ENCODE peak calls at places on chromosomes 12 and 14, in eight cellular contexts. G is caudate nucleus; N is CD4-positive, alpha-beta memory T cell; D is left cardiac atrium; B is HS-27A; Q is non-pigmented ciliary epithelial cell; X is psoas muscle; O is heart right ventricle. A is an unnamed sample.

GRCh38 chr12:110102255-110102654 is 21.9 kb upstream of the IFT81 start:
- DNase-seq in D (peak; percentile 39), Q (no peak), O (no peak), G (no peak), B (peak; percentile 69), X (peak; percentile 50), N (peak; percentile 18), A (peak; percentile 87)

GRCh38 chr12:118190266-118190665 is 54.3 kb downstream of the PEBP1 start:
- DNase-seq in G (no peak), X (no peak), B (no peak), D (no peak), O (no peak), Q (no peak), N (no peak), A (peak; percentile 51)

GRCh38 chr12:69555461-69555860 is 29.8 kb upstream of the CCT2 start:
- DNase-seq in G (no peak), N (no peak), X (no peak), Q (peak; percentile 82), B (peak; percentile 83), O (no peak), D (no peak), A (peak; percentile 92)

GRCh38 chr14:65302571-65303184 is 109.9 kb upstream of the FUT8 start:
- DNase-seq in D (no peak), X (no peak), B (no peak), G (no peak), Q (no peak), O (no peak), N (no peak), A (no peak)

GRCh38 chr14:58760121-58760520 is 122.4 kb downstream of the DACT1 start:
- DNase-seq in Q (no peak), D (no peak), O (no peak), X (no peak), B (no peak), G (no peak), N (no peak), A (no peak)

GRCh38 chr14:56855891-56856461 is 45.7 kb upstream of the OTX2 start:
- DNase-seq in B (no peak), X (no peak), N (no peak), O (no peak), Q (no peak), D (no peak), G (no peak), A (no peak)

GRCh38 chr14:97318380-97318779 is 521.2 kb downstream of the VRK1 start:
- DNase-seq in B (no peak), O (no peak), Q (no peak), N (no peak), G (no peak), X (no peak), D (no peak), A (no peak)

GRCh38 chr14:75050852-75051555 is at the start of gene MLH3:
- DNase-seq in Q (no peak), O (peak; percentile 89), D (peak; percentile 90), X (peak; percentile 86), N (peak; percentile 79), B (peak; percentile 22), G (peak; percentile 47), A (peak; percentile 72)

GRCh38 chr12:114694436-114695304 is 10.7 kb upstream of the TBX3 start:
- DNase-seq in N (no peak), G (no peak), X (no peak), O (no peak), D (no peak), B (no peak), Q (no peak), A (no peak)

GRCh38 chr14:23416801-23417200 is 8.7 kb upstream of the MYH6 start:
- DNase-seq in X (no peak), D (no peak), O (no peak), G (no peak), B (no peak), N (no peak), Q (no peak), A (no peak)

GRCh38 chr12:52833922-52834726 is at the start of gene KRT79:
- DNase-seq in O (no peak), X (no peak), Q (no peak), N (no peak), D (no peak), B (no peak), G (no peak), A (no peak)

GRCh38 chr14:95143813-95144620 is 13.3 kb downstream of the DICER1 start:
- DNase-seq in D (no peak), Q (no peak), O (no peak), X (no peak), G (no peak), N (no peak), B (no peak), A (no peak)

GRCh38 chr14:97644365-97644764 is 847.2 kb downstream of the VRK1 start:
- DNase-seq in D (no peak), X (no peak), B (no peak), G (no peak), O (no peak), N (no peak), Q (no peak), A (no peak)

GRCh38 chr12:109934026-109934425 is 34.0 kb downstream of the TCHP start:
- DNase-seq in D (no peak), O (no peak), B (no peak), X (no peak), G (no peak), N (no peak), Q (no peak), A (no peak)

GRCh38 chr12:29103539-29103974 is 45.5 kb upstream of the FAR2 start:
- DNase-seq in Q (no peak), D (no peak), B (no peak), N (peak; percentile 75), X (no peak), G (no peak), O (no peak), A (no peak)

GRCh38 chr14:51727526-51727925 is 75.8 kb downstream of the FRMD6 start:
- DNase-seq in G (no peak), X (no peak), B (no peak), O (no peak), Q (no peak), N (no peak), D (no peak), A (no peak)

GRCh38 chr12:106289196-106289681 is 13.3 kb upstream of the TCP11L2 start:
- DNase-seq in N (no peak), O (no peak), B (no peak), D (no peak), G (no peak), Q (no peak), X (no peak), A (no peak)

GRCh38 chr12:58889557-58889956 is 30.7 kb downstream of the LRIG3 start:
- DNase-seq in D (no peak), O (no peak), N (no peak), B (no peak), Q (no peak), X (no peak), G (peak; percentile 28), A (no peak)

GRCh38 chr12:52645120-52645761 is 6.8 kb downstream of the KRT2 start:
- DNase-seq in O (no peak), D (no peak), B (no peak), Q (no peak), X (no peak), N (peak; percentile 84), G (no peak), A (no peak)

GRCh38 chr12:127555071-127555470 is 711.9 kb upstream of the TMEM132C start:
- DNase-seq in O (no peak), G (no peak), N (no peak), X (no peak), B (no peak), Q (no peak), D (no peak), A (no peak)

A was measured in fibroblast of mammary gland.